ENCODE peak calls at places on chromosomes 5 and 9, in four cellular contexts. V is central memory CD8-positive, alpha-beta T cell; N is SW480; A is CD8-positive, alpha-beta memory T cell. Y is an unnamed sample.
A peak's percentile ranks its signal among the peaks of the same experiment; 100 is the strongest.

GRCh38 chr9:24986331-24986730 is 440.6 kb upstream of the IZUMO3 start:
- DNase-seq in V (no peak), N (no peak), A (no peak), Y (no peak)

GRCh38 chr9:117887383-117887782 is 183.2 kb downstream of the TLR4 start:
- DNase-seq in V (no peak), N (no peak), A (no peak), Y (no peak)

GRCh38 chr5:67030289-67031069 is 166.1 kb downstream of the CD180 start:
- DNase-seq in V (no peak), N (no peak), A (no peak), Y (no peak)

GRCh38 chr5:15105799-15106393 is 234.3 kb upstream of the ANKH start:
- DNase-seq in V (no peak), N (peak; percentile 60), A (no peak), Y (no peak)

GRCh38 chr5:54845567-54845941 is 139.8 kb downstream of the ESM1 start:
- DNase-seq in V (no peak), N (no peak), A (no peak), Y (no peak)

GRCh38 chr5:122154491-122154890 is 25.1 kb downstream of the ZNF474 start:
- DNase-seq in V (no peak), N (no peak), A (no peak), Y (no peak)

GRCh38 chr9:130663258-130664171 is 879 bp upstream of the PRDM12 start:
- DNase-seq in V (no peak), N (peak; percentile 36), A (no peak), Y (no peak)

GRCh38 chr9:14322211-14323082 is 8.5 kb upstream of the NFIB start:
- DNase-seq in V (peak; percentile 45), N (peak; percentile 78), A (peak; percentile 69), Y (peak; percentile 34)

GRCh38 chr9:136944094-136944518 is 432 bp downstream of the FBXW5 start:
- DNase-seq in V (no peak), N (no peak), A (no peak), Y (no peak)

GRCh38 chr9:396397-396796 is 181.7 kb downstream of the DOCK8 start:
- DNase-seq in V (no peak), N (no peak), A (no peak), Y (no peak)

GRCh38 chr9:89639367-89639795 is 34.6 kb downstream of the GADD45G start:
- DNase-seq in V (no peak), N (no peak), A (no peak), Y (no peak)

GRCh38 chr9:96100385-96100978 is 201.5 kb downstream of the HSD17B3 start:
- DNase-seq in V (no peak), N (no peak), A (no peak), Y (no peak)

GRCh38 chr5:112573441-112573840 is 154.4 kb upstream of the EPB41L4A start:
- DNase-seq in V (no peak), N (no peak), A (no peak), Y (no peak)

Y was measured in effector CD4-positive, alpha-beta T cell.